ENCODE peak calls at places on chromosomes 11 and 22, in six cellular contexts. T, V, F, B, I and S are unnamed samples.

GRCh38 chr11:16337421-16338213 is 18.7 kb downstream of the SOX6 start:
- DNase-seq in V (no peak), F (no peak), I (no peak), B (no peak), T (no peak), S (no peak)

GRCh38 chr11:65502852-65503603 is 4.2 kb downstream of the MALAT1 start:
- DNase-seq in I (no peak), B (no peak), V (peak; percentile 69), F (no peak), T (no peak), S (no peak)

GRCh38 chr11:2776351-2777061 is 76.7 kb upstream of the KCNQ1OT1 start:
- DNase-seq in B (no peak), F (peak; percentile 2), I (no peak), V (no peak), T (peak; percentile 24), S (peak; percentile 2)

GRCh38 chr11:73218106-73218829 is at the start of gene P2RY2:
- DNase-seq in T (peak; percentile 85), B (peak; percentile 52), F (peak; percentile 93), I (peak; percentile 81), V (peak; percentile 72), S (peak; percentile 86)

GRCh38 chr22:42417645-42418303 is 14.4 kb downstream of the NFAM1 start:
- DNase-seq in V (no peak), T (no peak), B (no peak), F (no peak), I (no peak), S (no peak)

GRCh38 chr11:125155100-125155444 is 9.5 kb upstream of the PKNOX2 start:
- DNase-seq in B (no peak), F (no peak), I (no peak), V (no peak), T (no peak), S (no peak)

GRCh38 chr11:45056529-45056928 is 89.9 kb upstream of the PRDM11 start:
- DNase-seq in I (no peak), F (no peak), V (no peak), B (no peak), T (no peak), S (no peak)

GRCh38 chr11:29616611-29617010 is 400.2 kb downstream of the KCNA4 start:
- DNase-seq in B (peak; percentile 81), T (no peak), V (no peak), F (no peak), I (no peak), S (no peak)

GRCh38 chr22:45317551-45318167 is 7.9 kb downstream of the FAM118A start:
- DNase-seq in F (peak; percentile 34), B (peak; percentile 70), V (peak; percentile 28), T (peak; percentile 75), I (peak; percentile 63), S (peak; percentile 59)

GRCh38 chr11:1450958-1451710 is 35.4 kb downstream of the MOB2 start:
- DNase-seq in F (no peak), V (no peak), I (no peak), T (no peak), B (no peak), S (no peak)

GRCh38 chr11:74069146-74070046 is 60.5 kb upstream of the UCP3 start:
- DNase-seq in F (peak; percentile 68), I (no peak), V (peak; percentile 33), B (peak; percentile 9), T (peak; percentile 34), S (no peak)

GRCh38 chr11:106482920-106483761 is 405.7 kb downstream of the AASDHPPT start:
- DNase-seq in V (no peak), T (no peak), B (peak; percentile 66), F (no peak), I (no peak), S (no peak)

GRCh38 chr11:75689861-75690641 is 21.2 kb upstream of the MAP6 start:
- DNase-seq in B (no peak), V (no peak), F (no peak), I (no peak), T (no peak), S (no peak)

GRCh38 chr22:41779889-41780505 is 20.5 kb upstream of the CCDC134 start:
- DNase-seq in B (no peak), I (no peak), V (no peak), T (no peak), F (no peak), S (no peak)

GRCh38 chr11:2561283-2562180 is 116.7 kb downstream of the KCNQ1 start:
- DNase-seq in V (no peak), F (no peak), I (no peak), B (no peak), T (no peak), S (peak; percentile 10)

GRCh38 chr11:19935507-19935906 is 222.9 kb downstream of the NAV2 start:
- DNase-seq in T (no peak), V (peak; percentile 31), I (peak; percentile 71), B (peak; percentile 39), F (peak; percentile 53), S (no peak)

GRCh38 chr11:112453601-112454577 is 193.2 kb upstream of the PLET1 start:
- DNase-seq in T (peak; percentile 47), F (peak; percentile 66), I (peak; percentile 52), V (peak; percentile 30), B (peak; percentile 20), S (peak; percentile 26)

GRCh38 chr11:96152623-96153022 is 190.4 kb downstream of the MAML2 start:
- DNase-seq in T (no peak), I (no peak), B (peak; percentile 24), V (no peak), F (no peak), S (no peak)

GRCh38 chr11:117973446-117973922 is 12.7 kb upstream of the IL10RA start:
- DNase-seq in F (no peak), B (no peak), T (no peak), V (no peak), I (no peak), S (no peak)

GRCh38 chr11:114185436-114185835 is 110.8 kb upstream of the NNMT start:
- DNase-seq in F (no peak), I (no peak), T (no peak), B (no peak), V (no peak), S (no peak)
- H3K27ac ChIP-seq in F (no peak overlapping the region), I (no peak overlapping the region), T (no peak overlapping the region), B (no peak overlapping the region), V (no peak overlapping the region), S (peak overlapping the region; percentile 97)

GRCh38 chr22:17782158-17782557 is 7.9 kb upstream of the BID start:
- DNase-seq in F (no peak), V (no peak), T (no peak), I (no peak), B (no peak), S (no peak)

GRCh38 chr22:17783773-17784480 is 9.7 kb upstream of the BID start:
- DNase-seq in T (no peak), B (no peak), F (no peak), I (no peak), V (no peak), S (no peak)

GRCh38 chr22:17783317-17783716 is 9.0 kb upstream of the BID start:
- DNase-seq in B (no peak), I (no peak), V (no peak), F (no peak), T (no peak), S (no peak)

GRCh38 chr22:17781319-17782031 is 7.2 kb upstream of the BID start:
- DNase-seq in V (peak; percentile 61), I (no peak), T (no peak), B (peak; percentile 92), F (peak; percentile 24), S (no peak)

DNA sequence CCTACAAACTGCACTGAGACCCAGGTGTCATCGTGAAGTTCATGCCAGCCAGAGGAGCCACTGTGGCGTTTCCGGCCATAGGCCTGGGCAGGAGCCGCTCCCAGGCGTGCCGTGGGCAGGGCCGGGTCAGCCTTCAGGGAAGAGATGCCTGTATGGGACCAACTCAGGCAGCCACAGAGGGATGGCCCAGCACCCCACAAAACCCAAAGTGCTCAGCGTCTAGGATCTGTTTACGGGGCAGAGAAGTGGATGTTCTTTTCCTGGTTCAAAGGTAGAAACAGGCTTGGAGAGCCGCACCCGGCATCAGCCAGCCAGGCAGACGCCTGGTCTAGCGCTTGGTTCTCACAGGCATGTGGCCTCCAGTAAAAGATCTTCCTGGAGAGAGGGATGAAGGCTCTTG is 8.4 kb upstream of the BID start:
- DNase-seq in B (no peak), F (no peak), T (no peak), I (no peak), V (no peak), S (no peak)
- H3K27ac ChIP-seq in B (no peak overlapping the region), F (no peak overlapping the region), T (no peak overlapping the region), I (no peak overlapping the region), V (peak overlapping the region; percentile 73), S (no peak overlapping the region)

GRCh38 chr22:20239951-20240773 is 28.0 kb downstream of the RTN4R start:
- DNase-seq in F (no peak), B (no peak), T (no peak), V (no peak), I (no peak), S (peak; percentile 78)
- H3K27ac ChIP-seq in F (no peak overlapping the region), B (no peak overlapping the region), T (no peak overlapping the region), V (no peak overlapping the region), I (no peak overlapping the region), S (peak overlapping the region; percentile 81)

DNA sequence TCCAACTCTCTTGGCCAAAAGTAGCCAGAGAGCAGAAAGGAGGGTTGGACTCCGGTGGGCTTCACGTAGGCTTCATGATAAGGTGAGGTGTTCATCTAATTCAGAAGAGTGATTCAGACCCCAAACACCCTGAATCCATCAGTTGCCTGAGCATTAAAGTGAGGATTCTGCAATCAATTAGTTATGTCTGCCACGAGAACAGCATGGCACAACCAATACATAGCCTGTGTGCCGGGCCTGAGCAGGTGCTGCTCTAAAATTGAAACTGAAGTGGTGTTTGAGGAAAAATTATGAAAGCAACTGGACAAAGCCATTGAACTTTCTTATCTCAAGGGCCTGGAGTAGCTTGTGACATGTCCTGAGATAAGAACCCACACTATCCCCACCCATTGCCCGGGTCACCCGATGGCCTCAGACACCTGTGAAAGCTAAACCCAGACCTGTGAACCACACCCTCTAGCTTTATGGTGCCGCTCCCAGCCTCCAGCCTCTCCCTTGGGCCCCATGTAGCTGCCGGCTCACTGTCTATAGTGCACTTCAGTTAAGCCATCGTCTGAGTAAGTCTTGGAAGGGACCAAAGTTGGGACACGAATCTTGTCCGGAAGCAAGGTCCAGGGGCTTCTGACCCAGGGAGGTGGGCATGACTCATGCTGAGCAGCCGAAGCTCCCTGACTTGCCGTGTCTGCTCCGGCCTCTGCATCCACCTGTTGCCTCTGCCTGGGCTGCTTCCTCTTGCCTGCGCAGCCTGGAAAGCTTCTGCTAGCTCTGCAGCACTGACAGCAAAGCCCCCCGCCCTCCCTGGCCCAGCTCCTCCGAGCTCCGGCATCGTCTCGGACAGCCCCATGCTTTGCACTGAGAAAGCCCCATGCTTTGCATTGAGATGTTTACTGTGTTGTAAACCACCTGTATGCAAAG is 5.7 kb upstream of the MYEOV start:
- DNase-seq in T (peak; percentile 68), B (no peak), I (no peak), F (no peak), V (no peak), S (no peak)
- H3K27ac ChIP-seq in T (peak overlapping the region; percentile 20), B (no peak overlapping the region), I (no peak overlapping the region), F (no peak overlapping the region), V (no peak overlapping the region), S (no peak overlapping the region)

GRCh38 chr11:129999407-129999806 is 3.2 kb downstream of the PRDM10 start:
- DNase-seq in V (no peak), T (no peak), I (no peak), B (no peak), F (no peak), S (no peak)

GRCh38 chr11:129998107-129998506 is 4.5 kb downstream of the PRDM10 start:
- DNase-seq in T (no peak), I (no peak), V (no peak), B (no peak), F (no peak), S (no peak)

GRCh38 chr11:129998905-129999304 is 3.7 kb downstream of the PRDM10 start:
- DNase-seq in F (no peak), T (no peak), V (no peak), B (no peak), I (no peak), S (no peak)

GRCh38 chr11:129996113-129996870 is 6.3 kb downstream of the PRDM10 start:
- DNase-seq in T (no peak), B (no peak), I (no peak), V (no peak), F (no peak), S (no peak)

GRCh38 chr11:129997513-129997912 is 5.1 kb downstream of the PRDM10 start:
- DNase-seq in T (no peak), B (no peak), V (no peak), I (no peak), F (no peak), S (no peak)
- H3K27ac ChIP-seq in T (no peak overlapping the region), B (no peak overlapping the region), V (no peak overlapping the region), I (no peak overlapping the region), F (no peak overlapping the region), S (no peak overlapping the region)